ENCODE peak calls at places on chromosomes 11 and 22, in five cellular contexts. F, S, M, G and A are unnamed samples.

GRCh38 chr11:11022126-11022730 is 164.4 kb upstream of the ZBED5 start:
- DNase-seq in M (no peak), G (peak), F (no peak), S (peak), A (no peak)

GRCh38 chr22:42313204-42313603 is 42.8 kb upstream of the TCF20 start:
- DNase-seq in S (no peak), F (no peak), G (no peak), M (no peak), A (no peak)

GRCh38 chr11:35615911-35616900 is 2.1 kb upstream of the FJX1 start:
- DNase-seq in S (no peak), M (no peak), G (peak), F (no peak), A (no peak)

GRCh38 chr11:70297341-70297740 is 26.9 kb downstream of the PPFIA1 start:
- DNase-seq in G (peak), S (no peak), M (no peak), F (no peak), A (no peak)

GRCh38 chr11:101835465-101836063 is 79.2 kb upstream of the CEP126 start:
- DNase-seq in M (no peak), F (no peak), S (no peak), G (peak), A (no peak)

GRCh38 chr11:43549624-43550023 is 130.9 kb upstream of the HSD17B12 start:
- DNase-seq in G (no peak), F (no peak), M (no peak), S (no peak), A (no peak)

GRCh38 chr22:26718905-26719304 is 61.5 kb downstream of the MIAT start:
- DNase-seq in F (no peak), S (no peak), M (no peak), G (peak), A (no peak)

GRCh38 chr22:26417406-26417805 is 11.7 kb upstream of the ASPHD2 start:
- DNase-seq in F (no peak), S (no peak), G (no peak), M (no peak), A (no peak)

GRCh38 chr11:73323464-73323863 is 15.4 kb downstream of the ARHGEF17 start:
- DNase-seq in F (peak), M (no peak), S (no peak), G (peak), A (peak)

GRCh38 chr11:114819028-114819427 is 140.7 kb downstream of the NXPE2 start:
- DNase-seq in F (no peak), M (no peak), G (no peak), S (no peak), A (no peak)

GRCh38 chr11:45847908-45848316 is 637 bp downstream of the CRY2 start:
- DNase-seq in F (peak), M (peak), G (peak), S (peak), A (peak)

GRCh38 chr11:105144887-105145286 is 5.3 kb upstream of the CARD18 start:
- DNase-seq in S (no peak), M (no peak), G (peak), F (no peak), A (no peak)

GRCh38 chr22:23911318-23911980 is 17.3 kb downstream of the MIF start:
- DNase-seq in M (no peak), G (no peak), F (no peak), S (no peak), A (no peak)

GRCh38 chr11:93871521-93871920 is 21.1 kb upstream of the VSTM5 start:
- DNase-seq in S (no peak), M (no peak), G (no peak), F (no peak), A (no peak)

GRCh38 chr11:126538071-126538470 is 182.6 kb downstream of the ST3GAL4 start:
- DNase-seq in G (no peak), F (no peak), M (no peak), S (no peak), A (no peak)

GRCh38 chr11:1746956-1747752 is 3.2 kb downstream of the IFITM10 start:
- DNase-seq in G (no peak), F (no peak), S (no peak), M (no peak), A (peak)

GRCh38 chr11:117097567-117098268 is 510 bp downstream of the SIK3 start:
- DNase-seq in G (no peak), F (peak), M (peak), S (peak), A (peak)

GRCh38 chr22:44292007-44292370 is 20.8 kb downstream of the SHISAL1 start:
- DNase-seq in F (no peak), G (no peak), M (no peak), S (no peak), A (no peak)

GRCh38 chr11:70059971-70060370 is 18.1 kb upstream of the ANO1 start:
- DNase-seq in G (no peak), S (no peak), M (no peak), F (no peak), A (no peak)

GRCh38 chr11:19447150-19447566 is 206.4 kb upstream of the E2F8 start:
- DNase-seq in S (no peak), M (no peak), F (no peak), G (peak), A (no peak)

GRCh38 chr11:112216591-112217105 is 9.6 kb upstream of the PTS start:
- DNase-seq in M (no peak), F (no peak), S (no peak), G (peak), A (no peak)

GRCh38 chr11:124174001-124174400 is 9.1 kb upstream of the OR10D3 start:
- DNase-seq in G (peak), F (no peak), S (no peak), M (no peak), A (no peak)

GRCh38 chr11:13315517-13316432 is 38.2 kb downstream of the BMAL1 start:
- DNase-seq in F (no peak), G (no peak), S (no peak), M (no peak), A (no peak)

GRCh38 chr11:130761560-130762220 is 154.6 kb downstream of the SNX19 start:
- DNase-seq in M (no peak), F (no peak), G (no peak), S (no peak), A (no peak)

GRCh38 chr22:43884600-43885318 is 7.1 kb downstream of the PNPLA5 start:
- DNase-seq in F (peak), M (peak), S (peak), G (peak), A (peak)

GRCh38 chr22:37206841-37207821 is 5.1 kb downstream of the SSTR3 start:
- DNase-seq in M (no peak), F (peak), G (no peak), S (no peak), A (peak)

GRCh38 chr11:13963169-13963948 is 836 bp downstream of the SPON1 start:
- DNase-seq in S (no peak), M (no peak), F (peak), G (peak), A (peak)

GRCh38 chr11:133386262-133386661 is 146.0 kb downstream of the OPCML start:
- DNase-seq in G (no peak), S (no peak), M (no peak), F (no peak), A (no peak)

GRCh38 chr22:26066534-26066933 is 102.7 kb upstream of the SEZ6L start:
- DNase-seq in S (no peak), M (no peak), F (no peak), G (no peak), A (no peak)

GRCh38 chr22:19554834-19555404 is 30.7 kb upstream of the CLDN5 start:
- DNase-seq in M (no peak), G (peak), F (no peak), S (no peak), A (peak)